ENCODE peak calls at places on chromosomes 6 and 20, in four cellular contexts. X, J, U and N are unnamed samples.

GRCh38 chr6:42724825-42725224 is 2.4 kb upstream of the PRPH2 start:
- DNase-seq in U (no peak), J (no peak), X (no peak), N (no peak)

GRCh38 chr6:74946961-74947360 is 258.9 kb downstream of the COL12A1 start:
- DNase-seq in U (no peak), X (no peak), J (no peak), N (no peak)

GRCh38 chr20:38590682-38591483 is 9.9 kb downstream of the ADIG start:
- DNase-seq in U (no peak), X (peak; percentile 54), J (no peak), N (no peak)

GRCh38 chr6:64777941-64778785 is 928.9 kb downstream of the EYS start:
- DNase-seq in X (no peak), J (no peak), U (no peak), N (no peak)

GRCh38 chr20:41367956-41368355 is 1.3 kb upstream of the EMILIN3 start:
- DNase-seq in X (no peak), J (no peak), U (no peak), N (no peak)

GRCh38 chr6:107644513-107644912 is 154.6 kb downstream of the SOBP start:
- DNase-seq in U (no peak), J (no peak), X (no peak), N (no peak)

GRCh38 chr6:125749864-125750691 is 646 bp downstream of the HEY2 start:
- DNase-seq in X (no peak), J (peak; percentile 13), U (no peak), N (no peak)

GRCh38 chr6:38713812-38714211 is 1.3 kb upstream of the DNAH8 start:
- DNase-seq in X (no peak), U (no peak), J (peak; percentile 34), N (no peak)

GRCh38 chr20:61919239-61919638 is 146.4 kb downstream of the TAF4 start:
- DNase-seq in X (no peak), J (no peak), U (no peak), N (no peak)

GRCh38 chr20:33281550-33282146 is 1.4 kb upstream of the BPIFB1 start:
- DNase-seq in J (no peak), X (peak; percentile 63), U (no peak), N (no peak)

GRCh38 chr6:151137441-151137984 is 102.3 kb upstream of the AKAP12 start:
- DNase-seq in U (no peak), J (no peak), X (no peak), N (no peak)

GRCh38 chr6:33207569-33208088 is 671 bp upstream of the RING1 start:
- DNase-seq in X (peak; percentile 90), U (peak; percentile 82), J (peak; percentile 65), N (peak; percentile 54)

GRCh38 chr6:166040292-166040691 is 127.4 kb downstream of the TBXT start:
- DNase-seq in X (no peak), U (no peak), J (no peak), N (no peak)

GRCh38 chr6:93319304-93319703 is 100.1 kb downstream of the EPHA7 start:
- DNase-seq in X (no peak), J (no peak), U (no peak), N (no peak)

GRCh38 chr6:134740473-134741192 is 209.3 kb downstream of the ALDH8A1 start:
- DNase-seq in U (no peak), J (no peak), X (no peak), N (no peak)

GRCh38 chr6:16964553-16965499 is 137.0 kb upstream of the STMND1 start:
- DNase-seq in U (peak; percentile 87), J (peak; percentile 70), X (no peak), N (peak; percentile 52)

GRCh38 chr20:44073011-44073674 is 113.8 kb downstream of the JPH2 start:
- DNase-seq in X (no peak), J (no peak), U (no peak), N (no peak)

GRCh38 chr6:141580988-141581387 is 551.7 kb upstream of the GJE1 start:
- DNase-seq in X (no peak), J (no peak), U (no peak), N (no peak)

GRCh38 chr6:157403011-157403683 is 22.2 kb downstream of the ZDHHC14 start:
- DNase-seq in U (no peak), X (no peak), J (no peak), N (no peak)

GRCh38 chr20:3783068-3783489 is 1.8 kb upstream of the SPEF1 start:
- DNase-seq in U (no peak), J (no peak), X (no peak), N (no peak)

GRCh38 chr6:107611060-107611824 is 121.3 kb downstream of the SOBP start:
- DNase-seq in U (no peak), J (no peak), X (no peak), N (no peak)

GRCh38 chr20:9068896-9069663 is at the start of gene PLCB4:
- DNase-seq in U (peak; percentile 73), J (peak; percentile 60), X (peak; percentile 88), N (peak; percentile 15)

GRCh38 chr6:142301421-142302391 is at the start of gene ADGRG6:
- DNase-seq in X (peak; percentile 92), U (peak; percentile 72), J (peak; percentile 55), N (no peak)

GRCh38 chr20:57498425-57499400 is 26.2 kb downstream of the CTCFL start:
- DNase-seq in X (no peak), J (no peak), U (no peak), N (no peak)

GRCh38 chr20:57501461-57502330 is 23.2 kb downstream of the CTCFL start:
- DNase-seq in U (no peak), J (no peak), X (peak; percentile 28), N (no peak)

GRCh38 chr20:57500235-57500634 is 24.7 kb downstream of the CTCFL start:
- DNase-seq in U (no peak), J (no peak), X (no peak), N (no peak)

GRCh38 chr20:57500941-57501340 is 24.0 kb downstream of the CTCFL start:
- DNase-seq in U (no peak), X (no peak), J (no peak), N (no peak)

GRCh38 chr20:57499676-57500075 is 25.3 kb downstream of the CTCFL start:
- DNase-seq in X (no peak), U (no peak), J (no peak), N (no peak)
- TF ChIP-seq EP300 in X (no peak), U (no peak), J (no peak), N (no peak)

DNA sequence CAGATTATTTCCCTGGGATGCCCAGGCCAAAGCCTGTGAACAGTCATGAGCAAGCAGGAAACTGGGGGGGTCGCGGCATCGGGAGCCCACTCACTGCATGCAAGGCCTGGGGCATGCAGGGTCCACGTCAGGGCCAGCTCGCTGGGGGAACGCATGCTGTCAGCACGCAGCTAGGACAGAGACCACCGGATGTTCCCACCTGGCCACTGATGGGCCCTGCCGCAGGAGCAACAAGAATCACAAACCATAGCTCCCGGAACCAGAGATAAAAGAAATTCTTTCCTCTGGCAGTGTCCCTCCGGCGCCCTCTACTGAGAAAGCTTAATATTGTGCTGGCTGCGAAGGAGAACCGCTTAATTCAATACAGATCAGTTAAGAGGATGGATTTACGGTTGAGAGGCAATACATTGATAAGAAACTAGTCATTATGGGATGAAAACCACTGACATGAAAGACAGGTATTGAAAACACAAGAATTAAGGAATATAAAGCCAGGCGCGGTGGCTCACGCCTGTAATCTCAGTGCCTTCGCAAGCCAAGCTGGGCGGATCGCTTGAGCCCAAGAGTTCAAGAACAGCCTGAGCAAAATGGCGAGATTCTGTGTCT is 32.6 kb downstream of the C6orf15 start:
- DNase-seq in X (peak; percentile 65), J (peak; percentile 64), U (peak; percentile 74), N (peak; percentile 85)
- TF ChIP-seq CTCF in X (peak; percentile 63), J (peak; percentile 70), U (peak; percentile 33), N (peak; percentile 78)

DNA sequence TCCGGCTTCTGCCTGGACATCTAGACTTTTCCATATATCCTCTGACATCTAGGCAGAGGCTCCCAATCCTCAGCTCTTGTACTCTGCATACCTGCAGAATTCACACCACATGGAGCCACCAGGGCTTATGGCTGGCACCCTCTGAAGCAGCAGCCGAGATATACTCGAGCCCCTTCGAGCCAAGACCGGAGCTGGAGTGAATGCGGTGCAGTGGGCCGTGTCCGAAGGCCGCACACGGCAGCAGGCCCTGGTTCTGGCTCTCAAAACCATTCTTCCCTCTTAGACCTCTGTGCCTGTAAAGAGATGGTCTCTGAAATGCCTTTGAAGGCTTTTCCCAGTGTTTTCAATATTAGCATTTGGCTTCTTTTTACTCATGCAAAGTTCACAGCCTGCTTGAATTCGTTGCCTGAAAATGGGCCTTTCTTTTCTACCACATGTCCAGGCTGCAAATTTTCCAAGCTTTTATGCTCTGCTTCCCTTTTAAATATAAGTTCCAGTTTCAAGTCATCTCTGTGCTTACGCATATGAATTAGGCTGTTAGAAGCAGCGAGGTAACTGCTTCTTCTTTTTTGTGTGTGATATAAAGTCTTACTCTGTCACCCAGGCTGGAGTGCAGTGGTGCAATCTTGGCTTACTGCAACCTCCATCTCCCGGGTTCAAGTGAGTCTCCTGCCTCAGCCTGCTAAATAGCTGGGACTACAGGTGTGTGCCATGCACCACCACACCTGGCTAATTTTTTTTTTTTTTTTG is 3.9 kb upstream of the SIRPB1 start:
- DNase-seq in X (peak; percentile 22), U (no peak), J (no peak), N (no peak)
- H3K4me1 ChIP-seq in X (no peaks in the 10 kb centered on the region), U (no peaks in the 10 kb centered on the region), J (no peaks in the 10 kb centered on the region), N (peaks cover 3% of the 10 kb centered on the region)

GRCh38 chr6:159303784-159304183 is 134.6 kb downstream of the FNDC1 start:
- DNase-seq in X (peak; percentile 45), J (no peak), U (no peak), N (no peak)
- TF ChIP-seq EP300 in X (no peak), J (no peak), U (no peak), N (no peak)

GRCh38 chr6:85856235-85856634 is 213.5 kb upstream of the SYNCRIP start:
- DNase-seq in X (no peak), J (no peak), U (no peak), N (no peak)
- TF ChIP-seq CTCF in X (no peak), J (no peak), U (no peak), N (no peak)

GRCh38 chr20:48797850-48798747 is 29.7 kb downstream of the PREX1 start:
- DNase-seq in U (peak; percentile 45), X (no peak), J (no peak), N (no peak)

GRCh38 chr20:48797275-48797825 is 30.4 kb downstream of the PREX1 start:
- DNase-seq in U (peak; percentile 74), J (peak; percentile 31), X (peak; percentile 57), N (no peak)

GRCh38 chr20:48800227-48800626 is 27.6 kb downstream of the PREX1 start:
- DNase-seq in X (no peak), J (no peak), U (peak; percentile 14), N (no peak)

GRCh38 chr20:48801197-48801596 is 26.6 kb downstream of the PREX1 start:
- DNase-seq in U (peak; percentile 30), X (no peak), J (no peak), N (no peak)

GRCh38 chr20:48799315-48800105 is 28.3 kb downstream of the PREX1 start:
- DNase-seq in J (no peak), U (peak; percentile 42), X (no peak), N (no peak)
- H3K4me1 ChIP-seq in J (no peaks in the 10 kb centered on the region), U (no peaks in the 10 kb centered on the region), X (peaks cover 37% of the 10 kb centered on the region), N (peaks cover 21% of the 10 kb centered on the region)